ENCODE peak calls at places on chromosome 14, in eight cellular contexts. S, L, M, E, F, V, B and A are unnamed samples.

GRCh38 chr14:54025661-54026060 is 69.0 kb upstream of the BMP4 start:
- DNase-seq in S (no peak), L (no peak), M (peak), E (peak), F (peak), V (no peak), B (peak), A (no peak)

GRCh38 chr14:62143235-62143634 is 381.0 kb downstream of the SNAPC1 start:
- DNase-seq in S (no peak), L (no peak), M (peak), E (peak), F (peak), V (no peak), B (no peak), A (no peak)

GRCh38 chr14:69475194-69475818 is 9.2 kb upstream of the PLEKHD1 start:
- DNase-seq in S (peak), L (peak), M (peak), E (peak), F (no peak), V (no peak), B (no peak), A (no peak)

GRCh38 chr14:55136241-55136640 is 7.2 kb downstream of the LGALS3 start:
- DNase-seq in S (no peak), L (no peak), M (peak), E (peak), F (no peak), V (no peak), B (no peak), A (no peak)

GRCh38 chr14:59428581-59429012 is 36.6 kb downstream of the GPR135 start:
- DNase-seq in S (no peak), L (no peak), M (peak), E (peak), F (peak), V (no peak), B (no peak), A (no peak)

GRCh38 chr14:90624732-90625444 is 191.3 kb downstream of the TTC7B start:
- DNase-seq in S (no peak), L (peak), M (peak), E (peak), F (no peak), V (peak), B (no peak), A (no peak)

GRCh38 chr14:34930591-34931069 is 52.2 kb upstream of the SRP54 start:
- DNase-seq in S (peak), L (no peak), M (no peak), E (no peak), F (no peak), V (no peak), B (no peak), A (no peak)

GRCh38 chr14:70808023-70808401 is 1.3 kb downstream of the MAP3K9 start:
- DNase-seq in S (peak), L (peak), M (no peak), E (no peak), F (no peak), V (no peak), B (no peak), A (no peak)

GRCh38 chr14:50839048-50839447 is 8.1 kb upstream of the NIN start:
- DNase-seq in S (no peak), L (no peak), M (no peak), E (peak), F (no peak), V (no peak), B (no peak), A (no peak)

GRCh38 chr14:63435838-63436237 is 107.3 kb downstream of the PPP2R5E start:
- DNase-seq in S (no peak), L (no peak), M (peak), E (peak), F (peak), V (no peak), B (peak), A (no peak)

GRCh38 chr14:91417134-91417982 is at the start of gene CCDC88C:
- DNase-seq in S (peak), L (peak), M (no peak), E (no peak), F (no peak), V (peak), B (peak), A (no peak)

GRCh38 chr14:21191809-21192446 is 36.1 kb upstream of the OR5AU1 start:
- DNase-seq in S (peak), L (peak), M (peak), E (no peak), F (peak), V (peak), B (peak), A (no peak)

GRCh38 chr14:100885196-100886030 is 18.1 kb downstream of the RTL1 start:
- DNase-seq in S (no peak), L (no peak), M (no peak), E (no peak), F (no peak), V (no peak), B (no peak), A (no peak)

GRCh38 chr14:102760485-102761193 is 16.6 kb upstream of the TRAF3 start:
- DNase-seq in S (no peak), L (no peak), M (no peak), E (no peak), F (no peak), V (no peak), B (no peak), A (no peak)

GRCh38 chr14:76967788-76968187 is 60.7 kb downstream of the IRF2BPL start:
- DNase-seq in S (no peak), L (no peak), M (no peak), E (no peak), F (no peak), V (no peak), B (no peak), A (no peak)

GRCh38 chr14:92373336-92373735 is 50.4 kb downstream of the SLC24A4 start:
- DNase-seq in S (no peak), L (no peak), M (no peak), E (no peak), F (no peak), V (no peak), B (no peak), A (no peak)

GRCh38 chr14:98775892-98776291 is 496.1 kb downstream of the BCL11B start:
- DNase-seq in S (no peak), L (no peak), M (no peak), E (no peak), F (no peak), V (no peak), B (no peak), A (no peak)

GRCh38 chr14:39615352-39615751 is 183.1 kb upstream of the FBXO33 start:
- DNase-seq in S (no peak), L (no peak), M (no peak), E (no peak), F (no peak), V (no peak), B (no peak), A (no peak)

GRCh38 chr14:102973706-102974280 is 51.3 kb downstream of the AMN start:
- DNase-seq in S (no peak), L (no peak), M (no peak), E (no peak), F (no peak), V (no peak), B (no peak), A (no peak)

GRCh38 chr14:54609576-54609975 is 42.6 kb downstream of the SAMD4A start:
- DNase-seq in S (no peak), L (no peak), M (peak), E (no peak), F (no peak), V (no peak), B (no peak), A (no peak)

DNA sequence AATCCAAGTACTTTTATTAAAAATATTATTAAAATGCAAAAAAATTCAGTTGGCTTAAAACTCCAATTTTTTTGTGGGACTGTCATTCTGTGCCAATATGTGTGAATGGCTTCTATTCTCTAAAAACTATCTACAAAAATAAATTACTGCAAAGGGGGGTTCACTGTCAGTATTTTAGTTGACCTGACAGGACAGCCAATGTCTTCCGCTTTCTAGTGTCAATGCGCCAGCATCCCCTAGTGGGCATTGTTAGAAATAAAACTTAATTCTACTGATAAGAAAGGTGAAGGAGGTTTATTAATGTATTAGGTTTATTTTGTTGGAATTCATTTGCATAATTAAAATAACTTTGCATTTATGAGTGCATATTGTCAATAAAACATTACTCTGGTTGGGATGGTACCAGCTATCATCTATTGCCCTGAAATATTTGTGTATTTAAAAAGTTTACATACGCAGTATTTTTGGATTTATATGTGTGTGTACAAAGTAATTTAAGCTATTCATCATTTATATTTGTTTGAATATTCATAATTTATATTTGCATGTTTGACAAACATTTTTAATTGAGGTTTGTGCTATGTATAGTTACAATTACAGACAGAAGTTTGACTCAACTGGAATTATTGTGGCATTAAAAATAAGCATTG is 527.2 kb downstream of the FLRT2 start:
- DNase-seq in S (no peak), L (peak), M (peak), E (peak), F (no peak), V (no peak), B (no peak), A (no peak)
- TF ChIP-seq CTCF in S (peak), L (peak), M (peak), E (peak), F (peak), V (peak), B (peak), A (peak)

GRCh38 chr14:78154827-78155226 is 15.3 kb upstream of the NRXN3 start:
- DNase-seq in S (no peak), L (no peak), M (no peak), E (no peak), F (no peak), V (no peak), B (no peak), A (no peak)
- TF ChIP-seq CTCF in S (no peak), L (no peak), M (no peak), E (no peak), F (no peak), V (no peak), B (no peak), A (no peak)

GRCh38 chr14:88269816-88270416 is 53.2 kb downstream of the KCNK10 start:
- DNase-seq in S (no peak), L (no peak), M (no peak), E (no peak), F (no peak), V (no peak), B (no peak), A (no peak)
- TF ChIP-seq CTCF in S (no peak), L (no peak), M (no peak), E (no peak), F (no peak), V (no peak), B (no peak), A (no peak)

DNA sequence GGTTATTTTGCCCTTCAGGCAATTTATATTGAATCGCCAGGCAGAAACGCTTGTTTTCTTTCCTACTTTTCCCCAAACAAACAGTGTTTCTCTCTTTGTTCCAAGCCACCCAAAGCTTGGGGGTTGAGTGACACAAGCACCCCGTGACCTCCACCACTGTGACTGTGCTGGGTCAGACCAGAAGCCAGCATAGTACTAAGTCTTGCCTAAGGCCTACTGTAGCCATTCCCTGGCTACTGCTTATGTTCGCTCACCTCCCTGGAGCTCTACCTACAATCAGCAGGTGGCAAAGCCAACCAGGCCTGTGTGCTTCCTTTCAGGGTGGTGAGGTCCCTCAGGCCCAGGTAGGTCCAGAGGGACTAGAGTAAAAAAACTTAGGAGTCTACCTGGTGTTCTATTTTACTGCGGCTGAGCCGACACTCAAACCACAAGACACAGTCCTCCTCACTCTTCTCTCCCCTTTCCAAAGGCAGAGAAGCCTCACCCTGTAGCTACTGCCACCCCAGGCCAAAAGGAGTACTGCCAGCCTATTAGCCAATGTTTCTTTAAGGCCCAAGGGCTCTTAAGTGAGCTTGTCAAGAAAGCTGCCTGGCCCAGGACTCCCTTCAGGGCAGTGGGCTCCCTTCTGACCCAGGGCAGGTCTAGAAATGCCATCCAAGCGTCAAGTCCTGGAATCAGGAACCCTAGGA is 411.8 kb upstream of the MIS18BP1 start:
- DNase-seq in S (no peak), L (no peak), M (no peak), E (no peak), F (no peak), V (no peak), B (no peak), A (no peak)
- TF ChIP-seq CTCF in S (no peak), L (no peak), M (no peak), E (no peak), F (no peak), V (no peak), B (no peak), A (no peak)

GRCh38 chr14:67532998-67533753 is at the start of gene PLEKHH1:
- DNase-seq in S (peak), L (peak), M (peak), E (peak), F (peak), V (peak), B (peak), A (no peak)
- TF ChIP-seq CTCF in S (no peak), L (no peak), M (no peak), E (no peak), F (no peak), V (no peak), B (no peak), A (no peak)

GRCh38 chr14:104968541-104969401 is 9.4 kb downstream of the AHNAK2 start:
- DNase-seq in S (no peak), L (no peak), M (peak), E (no peak), F (no peak), V (no peak), B (no peak), A (no peak)
- TF ChIP-seq CTCF in S (no peak), L (peak), M (no peak), E (no peak), F (no peak), V (no peak), B (no peak), A (no peak)

GRCh38 chr14:32384464-32384863 is 55.4 kb downstream of the AKAP6 start:
- DNase-seq in S (no peak), L (no peak), M (no peak), E (no peak), F (no peak), V (no peak), B (no peak), A (no peak)

GRCh38 chr14:32379447-32379846 is 50.3 kb downstream of the AKAP6 start:
- DNase-seq in S (no peak), L (no peak), M (no peak), E (no peak), F (no peak), V (no peak), B (no peak), A (no peak)

GRCh38 chr14:32383337-32384009 is 54.4 kb downstream of the AKAP6 start:
- DNase-seq in S (no peak), L (no peak), M (no peak), E (no peak), F (no peak), V (no peak), B (no peak), A (no peak)

GRCh38 chr14:32381869-32382268 is 52.8 kb downstream of the AKAP6 start:
- DNase-seq in S (no peak), L (no peak), M (no peak), E (no peak), F (no peak), V (no peak), B (no peak), A (no peak)

DNA sequence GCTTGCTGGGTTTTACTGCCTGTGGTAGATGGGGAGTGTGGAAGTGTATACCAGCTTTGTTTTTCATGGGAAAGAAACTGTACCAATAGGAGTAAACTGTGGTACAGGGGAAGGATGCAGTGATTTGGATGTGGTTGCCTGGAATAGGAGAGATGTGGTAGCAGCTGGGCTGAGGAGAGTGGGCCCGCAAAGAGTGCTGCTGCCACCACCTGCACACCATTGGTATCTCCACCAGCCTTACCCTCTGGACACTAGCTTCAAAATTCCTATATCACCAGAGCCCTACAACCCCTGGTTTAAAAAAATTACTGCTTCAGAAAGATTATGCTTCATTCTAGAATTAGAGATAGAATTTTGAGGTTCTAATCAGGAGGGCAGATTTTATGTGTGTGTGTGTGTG is 53.6 kb downstream of the AKAP6 start:
- DNase-seq in S (no peak), L (peak), M (peak), E (no peak), F (no peak), V (no peak), B (no peak), A (no peak)
- TF ChIP-seq CTCF in S (peak), L (peak), M (peak), E (peak), F (peak), V (no peak), B (peak), A (no peak)

GRCh38 chr14:75476274-75476995 is 45.8 kb upstream of the BATF start:
- DNase-seq in S (no peak), L (peak), M (no peak), E (peak), F (no peak), V (no peak), B (no peak), A (no peak)
- TF ChIP-seq CTCF in S (no peak), L (no peak), M (no peak), E (no peak), F (no peak), V (no peak), B (no peak), A (no peak)

GRCh38 chr14:97306133-97306784 is 509.1 kb downstream of the VRK1 start:
- DNase-seq in S (no peak), L (no peak), M (no peak), E (no peak), F (no peak), V (no peak), B (no peak), A (no peak)

GRCh38 chr14:97298331-97298730 is 501.1 kb downstream of the VRK1 start:
- DNase-seq in S (no peak), L (no peak), M (no peak), E (no peak), F (no peak), V (no peak), B (no peak), A (no peak)

GRCh38 chr14:97299661-97300060 is 502.5 kb downstream of the VRK1 start:
- DNase-seq in S (no peak), L (peak), M (no peak), E (no peak), F (no peak), V (no peak), B (no peak), A (no peak)

GRCh38 chr14:97298775-97299174 is 501.6 kb downstream of the VRK1 start:
- DNase-seq in S (no peak), L (no peak), M (no peak), E (no peak), F (no peak), V (no peak), B (no peak), A (no peak)

GRCh38 chr14:97301931-97302559 is 504.9 kb downstream of the VRK1 start:
- DNase-seq in S (no peak), L (no peak), M (no peak), E (no peak), F (no peak), V (no peak), B (no peak), A (no peak)
- TF ChIP-seq CTCF in S (no peak), L (no peak), M (no peak), E (no peak), F (no peak), V (no peak), B (no peak), A (no peak)

GRCh38 chr14:36130186-36130585 is 46.3 kb downstream of the PTCSC3 start:
- DNase-seq in S (no peak), L (no peak), M (no peak), E (no peak), F (no peak), V (no peak), B (no peak), A (no peak)
- TF ChIP-seq CTCF in S (no peak), L (no peak), M (no peak), E (no peak), F (no peak), V (no peak), B (no peak), A (no peak)